ENCODE peak calls at places on chromosomes 2 and 18, in five cellular contexts. A is substantia nigra, N is ACHN, G is bronchial epithelial cell, C is omental fat pad. X is an unnamed sample.

GRCh38 chr2:144083211-144083610 is 436.7 kb downstream of the ZEB2 start:
- DNase-seq in A (no peak), N (peak; percentile 19), G (peak; percentile 78), C (no peak), X (peak; percentile 38)

GRCh38 chr2:168456526-168457176 is 579 bp downstream of the CERS6 start:
- DNase-seq in A (peak; percentile 26), N (peak; percentile 58), G (no peak), C (no peak), X (no peak)

GRCh38 chr18:49447810-49448745 is 12.4 kb downstream of the DYM start:
- DNase-seq in A (no peak), N (peak; percentile 51), G (peak; percentile 50), C (no peak), X (no peak)

GRCh38 chr2:109244750-109245382 is 115.9 kb downstream of the SH3RF3 start:
- DNase-seq in A (no peak), N (no peak), G (no peak), C (no peak), X (no peak)

GRCh38 chr2:58515827-58516574 is 274.9 kb upstream of the FANCL start:
- DNase-seq in A (no peak), N (no peak), G (peak; percentile 41), C (no peak), X (no peak)

GRCh38 chr2:134411828-134412638 is 158.2 kb downstream of the MGAT5 start:
- DNase-seq in A (peak; percentile 77), N (peak; percentile 66), G (peak; percentile 66), C (no peak), X (peak; percentile 14)

GRCh38 chr2:234802845-234803171 is 149.0 kb upstream of the SH3BP4 start:
- DNase-seq in A (no peak), N (no peak), G (no peak), C (no peak), X (no peak)

GRCh38 chr2:203586696-203587095 is 51.6 kb upstream of the RAPH1 start:
- DNase-seq in A (no peak), N (no peak), G (peak; percentile 85), C (no peak), X (no peak)

GRCh38 chr18:74334242-74334893 is 18.7 kb downstream of the C18orf63 start:
- DNase-seq in A (no peak), N (no peak), G (no peak), C (no peak), X (no peak)

GRCh38 chr2:66571873-66572272 is 136.9 kb downstream of the MEIS1 start:
- DNase-seq in A (no peak), N (no peak), G (no peak), C (no peak), X (no peak)

GRCh38 chr2:231332388-231332787 is 63.1 kb upstream of the B3GNT7 start:
- DNase-seq in A (no peak), N (peak; percentile 30), G (peak; percentile 4), C (no peak), X (no peak)

GRCh38 chr18:35756506-35757117 is 175.1 kb downstream of the GALNT1 start:
- DNase-seq in A (peak; percentile 45), N (peak; percentile 58), G (peak; percentile 55), C (no peak), X (no peak)

GRCh38 chr2:216490061-216490460 is 8.6 kb upstream of the RPL37A start:
- DNase-seq in A (no peak), N (no peak), G (peak; percentile 77), C (no peak), X (no peak)

GRCh38 chr2:27884546-27884945 is 5.6 kb downstream of the RBKS start:
- DNase-seq in A (no peak), N (no peak), G (no peak), C (no peak), X (no peak)

GRCh38 chr2:101420623-101421022 is 33.3 kb upstream of the CREG2 start:
- DNase-seq in A (no peak), N (no peak), G (no peak), C (no peak), X (no peak)

GRCh38 chr18:57807336-57808117 is 4.4 kb upstream of the ATP8B1 start:
- DNase-seq in A (no peak), N (no peak), G (no peak), C (no peak), X (no peak)

GRCh38 chr2:181742908-181743722 is 62.8 kb upstream of the NEUROD1 start:
- DNase-seq in A (no peak), N (peak; percentile 62), G (peak; percentile 61), C (no peak), X (no peak)

GRCh38 chr2:201220102-201220570 is 37.2 kb downstream of the CASP10 start:
- DNase-seq in A (no peak), N (no peak), G (peak; percentile 44), C (no peak), X (no peak)

GRCh38 chr2:218755567-218756404 is 26.2 kb upstream of the CYP27A1 start:
- DNase-seq in A (no peak), N (no peak), G (no peak), C (no peak), X (no peak)

GRCh38 chr18:72530622-72531021 is 13.5 kb downstream of the CBLN2 start:
- DNase-seq in A (no peak), N (peak; percentile 4), G (no peak), C (no peak), X (no peak)

GRCh38 chr2:46818819-46819218 is 96.8 kb downstream of the MCFD2 start:
- DNase-seq in A (no peak), N (no peak), G (no peak), C (no peak), X (no peak)

GRCh38 chr18:34153711-34154110 is 71.0 kb downstream of the NOL4 start:
- DNase-seq in A (no peak), N (peak; percentile 15), G (peak; percentile 12), C (no peak), X (no peak)

GRCh38 chr2:176637134-176637496 is 367.9 kb downstream of the MTX2 start:
- DNase-seq in A (no peak), N (no peak), G (no peak), C (no peak), X (no peak)

GRCh38 chr2:96940026-96940601 is 46.3 kb downstream of the FAM178B start:
- DNase-seq in A (peak; percentile 77), N (no peak), G (no peak), C (no peak), X (no peak)

GRCh38 chr18:44637210-44638051 is 43.3 kb upstream of the SETBP1 start:
- DNase-seq in A (no peak), N (peak; percentile 78), G (peak; percentile 92), C (no peak), X (no peak)